ENCODE peak calls at places on chromosomes 16 and 17, in seven cellular contexts. T is fibroblast of lung, H is GM12878, M is H9, Q is PC-9, D is H1, B is K562. V is an unnamed sample.

GRCh38 chr17:71900830-71901229 is 220.0 kb upstream of the SOX9 start:
- DNase-seq in H (no peak), Q (peak; percentile 93), T (peak; percentile 76), B (no peak), M (no peak), D (no peak), V (peak; percentile 79)

GRCh38 chr17:10743316-10744009 is 13.6 kb upstream of the TMEM220 start:
- DNase-seq in B (no peak), T (peak; percentile 47), M (no peak), Q (no peak), H (no peak), D (no peak), V (no peak)

GRCh38 chr16:65497571-65497970 is 375.7 kb upstream of the CDH11 start:
- DNase-seq in D (no peak), M (no peak), T (peak; percentile 81), Q (no peak), H (no peak), B (no peak), V (no peak)

GRCh38 chr17:79707931-79708891 is 22.5 kb upstream of the ENPP7 start:
- DNase-seq in M (peak; percentile 79), D (peak; percentile 92), Q (no peak), H (no peak), B (peak; percentile 68), T (no peak), V (no peak)

GRCh38 chr17:57408064-57408811 is 151.9 kb downstream of the MSI2 start:
- DNase-seq in H (peak; percentile 46), M (peak; percentile 71), B (no peak), Q (peak; percentile 66), D (no peak), T (peak; percentile 42), V (no peak)

GRCh38 chr17:75241143-75241430 is 20.3 kb downstream of the GGA3 start:
- DNase-seq in T (no peak), B (no peak), H (no peak), M (no peak), Q (no peak), D (no peak), V (no peak)

GRCh38 chr16:15592324-15592723 is 50.6 kb downstream of the MARF1 start:
- DNase-seq in D (no peak), H (no peak), B (no peak), Q (no peak), T (no peak), M (no peak), V (peak; percentile 28)

GRCh38 chr17:69142473-69142802 is 743 bp upstream of the ABCA6 start:
- DNase-seq in T (peak; percentile 31), Q (no peak), M (no peak), B (no peak), D (no peak), H (no peak), V (no peak)

GRCh38 chr17:67244621-67245072 is 349 bp downstream of the HELZ start:
- DNase-seq in H (no peak), B (peak; percentile 51), M (no peak), Q (no peak), T (no peak), D (no peak), V (no peak)

GRCh38 chr17:73911726-73912359 is 267.6 kb upstream of the SDK2 start:
- DNase-seq in H (no peak), B (no peak), Q (no peak), T (no peak), M (no peak), D (no peak), V (no peak)

GRCh38 chr17:57357830-57358426 is 101.6 kb downstream of the MSI2 start:
- DNase-seq in H (peak; percentile 87), T (no peak), B (no peak), Q (peak; percentile 95), M (no peak), D (no peak), V (no peak)

GRCh38 chr17:78915872-78916632 is 9.1 kb downstream of the TIMP2 start:
- DNase-seq in Q (peak; percentile 62), B (no peak), D (no peak), M (no peak), T (peak; percentile 66), H (no peak), V (no peak)

GRCh38 chr16:85954927-85955539 is 56.1 kb downstream of the IRF8 start:
- DNase-seq in B (no peak), H (no peak), T (no peak), Q (no peak), M (no peak), D (no peak), V (no peak)

GRCh38 chr17:29149431-29150064 is 30.6 kb downstream of the MYO18A start:
- DNase-seq in M (peak; percentile 61), Q (no peak), H (no peak), T (no peak), B (no peak), D (no peak), V (peak; percentile 87)

GRCh38 chr16:14549789-14550153 is 80.3 kb downstream of the PARN start:
- DNase-seq in D (no peak), B (no peak), M (no peak), T (peak; percentile 30), H (no peak), Q (no peak), V (no peak)

GRCh38 chr16:6113749-6114148 is 1016.2 kb upstream of the EEF2KMT start:
- DNase-seq in B (no peak), T (no peak), M (no peak), Q (no peak), H (no peak), D (no peak), V (no peak)

GRCh38 chr17:8925141-8925540 is 40.4 kb downstream of the PIK3R5 start:
- DNase-seq in M (no peak), Q (no peak), T (no peak), D (no peak), B (no peak), H (no peak), V (no peak)

GRCh38 chr17:43427362-43428043 is 28.7 kb downstream of the ARL4D start:
- DNase-seq in H (no peak), B (no peak), Q (no peak), D (no peak), T (no peak), M (no peak), V (no peak)

GRCh38 chr16:73071131-73071940 is 23.4 kb upstream of the ZFHX3 start:
- DNase-seq in B (no peak), T (peak; percentile 69), H (no peak), D (peak; percentile 70), Q (no peak), M (peak; percentile 89), V (no peak)

GRCh38 chr17:2975469-2975958 is 87.9 kb downstream of the OR1D5 start:
- DNase-seq in Q (peak; percentile 62), B (peak; percentile 12), M (peak; percentile 27), H (no peak), D (no peak), T (peak; percentile 21), V (no peak)

GRCh38 chr17:38606646-38607611 is 1.2 kb upstream of the SRCIN1 start:
- DNase-seq in M (peak; percentile 66), B (no peak), Q (peak; percentile 50), T (no peak), D (no peak), H (no peak), V (no peak)

GRCh38 chr17:13884347-13884746 is 185.0 kb upstream of the COX10 start:
- DNase-seq in B (no peak), D (no peak), T (no peak), M (no peak), H (no peak), Q (no peak), V (no peak)
- TF ChIP-seq CTCF in B (no peak), D (no peak), T (no peak), M (no peak), H (no peak), Q (no peak), V (no peak)

DNA sequence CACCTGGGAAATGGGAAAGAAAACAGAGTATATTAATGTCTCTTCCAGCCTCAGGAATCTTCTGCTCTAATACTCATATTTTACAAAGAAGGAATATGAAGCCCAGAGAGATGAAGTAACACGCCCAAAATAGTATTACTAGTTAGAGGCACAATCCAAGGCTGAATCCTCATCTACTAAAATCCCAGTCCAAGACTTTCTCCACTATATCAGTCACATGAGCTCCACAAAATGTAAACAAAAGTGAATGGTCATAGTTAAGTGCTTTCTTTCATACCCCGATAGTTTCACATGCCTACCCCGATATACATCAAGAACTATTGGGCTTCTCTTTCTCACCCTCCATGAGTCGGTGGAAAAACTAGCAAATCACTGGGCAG is 961 bp downstream of the INTS2 start:
- DNase-seq in B (peak; percentile 27), M (no peak), H (no peak), D (no peak), Q (no peak), T (peak; percentile 53), V (no peak)
- H2AFZ ChIP-seq in B (peak overlapping the region; percentile 97), M (no peak overlapping the region), H (peak overlapping the region; percentile 74), D (peak overlapping the region; percentile 94), Q (peak overlapping the region; percentile 97), T (peak overlapping the region; percentile 75), V (peak overlapping the region; percentile 98)

GRCh38 chr16:53822936-53823529 is 119.1 kb downstream of the FTO start:
- DNase-seq in Q (no peak), H (peak; percentile 19), M (no peak), D (no peak), T (peak; percentile 63), B (no peak), V (no peak)

GRCh38 chr16:53821487-53821886 is 117.5 kb downstream of the FTO start:
- DNase-seq in D (no peak), H (no peak), T (peak; percentile 83), M (no peak), Q (peak; percentile 84), B (no peak), V (peak; percentile 30)

GRCh38 chr16:53826658-53827057 is 122.7 kb downstream of the FTO start:
- DNase-seq in B (no peak), Q (no peak), D (no peak), H (no peak), T (no peak), M (no peak), V (no peak)

GRCh38 chr16:53817812-53818211 is 113.9 kb downstream of the FTO start:
- DNase-seq in Q (no peak), H (no peak), D (no peak), B (no peak), T (peak; percentile 68), M (no peak), V (no peak)

GRCh38 chr16:53821957-53822625 is 118.1 kb downstream of the FTO start:
- DNase-seq in Q (peak; percentile 88), D (no peak), H (no peak), T (peak; percentile 91), M (no peak), B (no peak), V (no peak)
- TF ChIP-seq CTCF in Q (no peak), D (no peak), H (no peak), T (no peak), M (no peak), B (no peak), V (peak; percentile 24)

DNA sequence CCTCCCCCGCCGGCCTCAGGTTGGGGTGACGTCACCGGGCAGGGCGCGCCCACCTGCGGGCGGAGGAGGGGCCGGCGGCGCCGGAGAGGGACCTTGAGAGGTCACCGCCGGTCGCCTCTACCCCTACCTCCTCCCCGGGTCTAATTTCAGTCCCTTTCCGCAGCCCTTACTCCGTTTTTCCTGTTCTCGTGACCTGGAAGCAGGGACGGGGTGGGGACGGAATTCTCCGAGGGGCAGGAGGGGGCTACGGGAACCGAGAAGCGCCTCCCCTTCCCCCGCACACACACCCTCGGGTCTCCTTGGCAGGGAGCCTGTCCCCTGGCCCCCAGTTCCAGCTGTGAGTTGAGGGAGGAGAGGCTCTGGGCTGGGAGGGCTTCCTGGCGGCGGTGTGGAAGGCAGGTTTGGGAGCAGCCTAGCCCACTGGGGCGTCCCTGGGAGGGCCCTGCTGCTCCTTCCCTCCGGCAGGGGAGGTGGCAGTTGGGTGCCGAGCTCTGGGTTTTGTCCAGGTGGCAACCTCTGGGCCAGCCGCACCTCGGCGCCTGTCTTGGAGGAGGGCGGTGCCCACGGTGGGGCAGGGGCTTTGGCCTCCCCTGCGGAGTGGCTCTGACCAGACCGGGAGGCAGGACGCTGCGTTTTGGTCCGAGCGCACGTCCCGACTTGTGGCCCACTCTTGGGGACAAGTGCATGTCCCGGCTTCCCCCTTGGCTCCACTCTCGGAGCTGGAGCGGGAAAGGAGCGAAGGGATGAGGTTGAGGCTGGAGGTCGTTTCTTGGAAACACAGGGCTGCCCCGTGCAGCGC is 765 bp downstream of the SYNGR3 start:
- DNase-seq in D (peak; percentile 90), M (peak; percentile 86), H (no peak), T (no peak), Q (no peak), B (peak; percentile 67), V (no peak)
- H2AFZ ChIP-seq in D (no peak overlapping the region), M (no peak overlapping the region), H (peak overlapping the region; percentile 13), T (no peak overlapping the region), Q (peak overlapping the region; percentile 65), B (peak overlapping the region; percentile 83), V (no peak overlapping the region)

V was measured in keratinocyte.